ENCODE peak calls at places on chromosomes 5 and 9, in nine cellular contexts. R is endothelial cell of umbilical vein; L is suprapubic skin; Z is mammary epithelial cell; M is MCF 10A; I is CD14-positive monocyte; Q is Caco-2; Y is WTC11; F is CD8-positive, alpha-beta T cell. P is an unnamed sample.

GRCh38 chr5:149656576-149657182 is 73.4 kb upstream of the PPARGC1B start:
- DNase-seq in R (no peak), L (no peak), Z (peak; percentile 26), M (peak; percentile 80), I (no peak), Q (peak; percentile 67), Y (peak; percentile 93), F (no peak), P (no peak)

GRCh38 chr9:130731355-130731754 is 37.8 kb downstream of the EXOSC2 start:
- DNase-seq in R (no peak), L (no peak), Z (no peak), M (no peak), I (no peak), Q (no peak), Y (no peak), F (no peak), P (no peak)

GRCh38 chr5:84113246-84114118 is 271.2 kb downstream of the EDIL3 start:
- DNase-seq in R (no peak), L (no peak), Z (no peak), M (no peak), I (no peak), Q (peak; percentile 33), Y (peak; percentile 25), F (no peak), P (no peak)

GRCh38 chr9:9747787-9748186 is 865.0 kb downstream of the PTPRD start:
- DNase-seq in R (peak; percentile 75), L (no peak), Z (no peak), M (no peak), I (no peak), Q (no peak), Y (no peak), F (no peak), P (no peak)

GRCh38 chr9:81035171-81035570 is 654.2 kb downstream of the TLE1 start:
- DNase-seq in R (no peak), L (no peak), Z (peak; percentile 41), M (peak; percentile 17), I (no peak), Q (no peak), Y (no peak), F (no peak), P (no peak)

GRCh38 chr5:58773744-58774441 is 191.0 kb downstream of the RAB3C start:
- DNase-seq in R (no peak), L (no peak), Z (no peak), M (no peak), I (no peak), Q (no peak), Y (no peak), F (no peak), P (no peak)

GRCh38 chr9:98793031-98793430 is 3.3 kb downstream of the ANKS6 start:
- DNase-seq in R (no peak), L (no peak), Z (no peak), M (no peak), I (no peak), Q (no peak), Y (no peak), F (no peak), P (no peak)

GRCh38 chr9:71763752-71764332 is 4.5 kb downstream of the CEMIP2 start:
- DNase-seq in R (peak; percentile 65), L (no peak), Z (no peak), M (no peak), I (no peak), Q (no peak), Y (no peak), F (no peak), P (no peak)

GRCh38 chr5:9239071-9239470 is 306.8 kb downstream of the SEMA5A start:
- DNase-seq in R (no peak), L (no peak), Z (peak; percentile 73), M (no peak), I (no peak), Q (no peak), Y (no peak), F (no peak), P (no peak)

GRCh38 chr5:18113724-18114123 is 479.5 kb downstream of the TAF11L14 start:
- DNase-seq in R (no peak), L (no peak), Z (peak; percentile 8), M (peak; percentile 41), I (no peak), Q (no peak), Y (no peak), F (no peak), P (no peak)

GRCh38 chr5:75654693-75655315 is 43.6 kb downstream of the ANKDD1B start:
- DNase-seq in R (no peak), L (no peak), Z (no peak), M (no peak), I (no peak), Q (no peak), Y (no peak), F (no peak), P (no peak)

GRCh38 chr9:20243866-20244647 is 378.2 kb downstream of the MLLT3 start:
- DNase-seq in R (no peak), L (no peak), Z (no peak), M (no peak), I (no peak), Q (no peak), Y (no peak), F (no peak), P (no peak)

GRCh38 chr9:121581775-121582600 is 69.4 kb upstream of the DAB2IP start:
- DNase-seq in R (no peak), L (no peak), Z (no peak), M (no peak), I (no peak), Q (no peak), Y (no peak), F (no peak), P (peak; percentile 60)

GRCh38 chr5:160040471-160040835 is 31.5 kb downstream of the TTC1 start:
- DNase-seq in R (no peak), L (no peak), Z (no peak), M (no peak), I (no peak), Q (no peak), Y (no peak), F (no peak), P (no peak)

GRCh38 chr5:154628685-154629084 is 126.5 kb upstream of the LARP1 start:
- DNase-seq in R (no peak), L (no peak), Z (no peak), M (no peak), I (no peak), Q (no peak), Y (no peak), F (no peak), P (no peak)

GRCh38 chr5:162189719-162190118 is 122.1 kb downstream of the GABRG2 start:
- DNase-seq in R (no peak), L (no peak), Z (no peak), M (no peak), I (no peak), Q (no peak), Y (no peak), F (no peak), P (no peak)

DNA sequence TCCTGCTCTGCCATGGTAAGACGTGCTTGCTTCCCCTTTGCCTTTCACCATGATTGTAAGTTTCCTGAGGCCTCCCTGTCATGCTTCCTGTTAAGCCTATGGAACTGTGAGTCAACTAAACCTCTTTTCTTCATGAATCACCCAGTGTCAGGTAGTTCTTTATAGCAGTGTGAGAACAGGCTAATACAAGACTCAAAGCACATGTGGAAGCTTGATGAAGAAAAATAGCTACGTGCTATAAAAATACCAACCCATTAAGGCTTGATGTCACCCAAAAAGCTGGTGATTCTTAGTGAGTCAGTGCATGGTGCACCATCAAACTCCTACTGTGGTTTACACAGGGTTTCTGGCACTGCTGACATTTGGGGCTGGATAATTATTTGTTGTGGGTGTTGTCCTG is 332.2 kb downstream of the TMEM167A start:
- DNase-seq in R (no peak), L (no peak), Z (peak; percentile 71), M (no peak), I (no peak), Q (no peak), Y (no peak), F (no peak), P (no peak)
- TF ChIP-seq CTCF in R (no peak), L (no peak), Z (no peak), M (no peak), I (no peak), Q (no peak), Y (no peak), F (no peak), P (no peak)

DNA sequence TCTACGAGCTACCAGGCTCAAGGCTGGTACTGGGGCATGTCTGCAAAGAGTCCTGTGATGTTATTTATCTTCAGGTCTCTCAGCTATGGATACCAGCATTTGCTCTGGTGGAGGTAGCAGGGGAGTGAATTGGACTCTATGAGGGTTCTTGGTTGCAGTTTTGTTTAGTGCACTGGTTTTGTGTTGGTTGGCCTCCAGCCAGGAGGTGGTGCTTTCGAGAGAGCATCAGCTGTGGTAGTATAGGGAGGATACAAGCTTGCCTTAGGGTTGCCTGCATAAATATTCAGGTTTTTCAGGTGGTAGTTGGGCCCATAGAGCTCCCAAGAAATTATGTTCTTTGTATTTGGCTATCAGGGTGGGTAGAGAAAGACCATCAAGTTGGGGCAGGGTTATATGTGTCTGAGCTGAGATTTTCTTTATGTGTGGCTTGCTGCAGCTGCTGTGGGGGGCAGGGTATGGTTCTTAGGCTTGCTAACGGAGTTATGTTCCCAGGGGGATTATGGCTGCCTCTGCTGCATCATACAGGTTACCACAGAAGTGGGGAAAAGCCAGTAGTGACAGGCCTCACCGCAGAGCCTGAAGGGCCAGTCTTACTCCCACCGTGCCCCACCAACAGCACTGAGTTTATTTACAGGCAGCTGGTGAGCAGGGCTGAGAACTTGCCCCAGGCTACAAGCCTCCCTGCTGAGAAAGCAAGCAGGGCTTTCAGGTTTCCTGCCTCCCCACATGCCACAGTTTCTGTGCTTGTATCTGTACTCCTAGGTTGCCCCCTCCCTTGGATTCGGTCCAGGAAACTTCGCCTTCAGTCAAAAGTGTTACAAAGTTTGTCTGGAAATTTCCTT is 9.8 kb upstream of the RIOK2 start:
- DNase-seq in R (no peak), L (no peak), Z (peak; percentile 84), M (peak; percentile 71), I (no peak), Q (no peak), Y (peak; percentile 23), F (no peak), P (no peak)
- TF ChIP-seq CTCF in R (no peak), L (no peak), Z (no peak), M (no peak), I (no peak), Q (no peak), Y (no peak), F (no peak), P (no peak)

GRCh38 chr5:96901384-96901783 is 25.1 kb downstream of the ERAP2 start:
- DNase-seq in R (no peak), L (no peak), Z (no peak), M (no peak), I (no peak), Q (no peak), Y (no peak), F (no peak), P (no peak)
- TF ChIP-seq CTCF in R (no peak), L (no peak), Z (peak; percentile 8), M (peak; percentile 4), I (no peak), Q (peak; percentile 39), Y (no peak), F (no peak), P (no peak)

GRCh38 chr9:126009047-126009446 is 261.9 kb downstream of the PBX3 start:
- DNase-seq in R (no peak), L (no peak), Z (no peak), M (no peak), I (no peak), Q (no peak), Y (no peak), F (no peak), P (no peak)
- TF ChIP-seq CTCF in R (no peak), L (no peak), Z (no peak), M (no peak), I (no peak), Q (no peak), Y (peak; percentile 16), F (no peak), P (peak; percentile 43)